ENCODE peak calls at places on chromosomes 2 and 18, in nine cellular contexts. One of them, this sample, is unnamed.

GRCh38 chr2:168449419-168449818 is 6.7 kb upstream of the CERS6 start:
- DNase-seq in astrocyte of the spinal cord: peak
- DNase-seq in nephron progenitor cell: no peak
- DNase-seq in PC-9: no peak
- DNase-seq in cardiac muscle cell: no peak
- DNase-seq in CD8-positive, alpha-beta T cell: no peak
- DNase-seq in endothelial cell: no peak
- DNase-seq in GM13976: no peak
- DNase-seq in psoas muscle: no peak
- DNase-seq in this sample: no peak

GRCh38 chr2:134668821-134669220 is 50.0 kb downstream of the TMEM163 start:
- DNase-seq in PC-9: no peak
- DNase-seq in nephron progenitor cell: no peak
- DNase-seq in GM13976: peak
- DNase-seq in endothelial cell: no peak
- DNase-seq in CD8-positive, alpha-beta T cell: peak
- DNase-seq in psoas muscle: no peak
- DNase-seq in cardiac muscle cell: no peak
- DNase-seq in astrocyte of the spinal cord: peak
- DNase-seq in this sample: peak

GRCh38 chr2:171434671-171434980 is 600 bp downstream of the DCAF17 start:
- DNase-seq in psoas muscle: no peak
- DNase-seq in PC-9: no peak
- DNase-seq in CD8-positive, alpha-beta T cell: no peak
- DNase-seq in cardiac muscle cell: no peak
- DNase-seq in GM13976: no peak
- DNase-seq in nephron progenitor cell: no peak
- DNase-seq in endothelial cell: no peak
- DNase-seq in astrocyte of the spinal cord: no peak
- DNase-seq in this sample: no peak

GRCh38 chr2:172740871-172741270 is 5.2 kb downstream of the RAPGEF4 start:
- DNase-seq in CD8-positive, alpha-beta T cell: no peak
- DNase-seq in GM13976: no peak
- DNase-seq in cardiac muscle cell: no peak
- DNase-seq in PC-9: no peak
- DNase-seq in astrocyte of the spinal cord: no peak
- DNase-seq in psoas muscle: no peak
- DNase-seq in nephron progenitor cell: no peak
- DNase-seq in endothelial cell: no peak
- DNase-seq in this sample: no peak

GRCh38 chr2:120238728-120239487 is 13.7 kb upstream of the RALB start:
- DNase-seq in nephron progenitor cell: no peak
- DNase-seq in PC-9: peak
- DNase-seq in CD8-positive, alpha-beta T cell: no peak
- DNase-seq in endothelial cell: no peak
- DNase-seq in GM13976: no peak
- DNase-seq in psoas muscle: peak
- DNase-seq in astrocyte of the spinal cord: peak
- DNase-seq in cardiac muscle cell: no peak
- DNase-seq in this sample: no peak

GRCh38 chr2:44330801-44331200 is 30.5 kb downstream of the PREPL start:
- DNase-seq in endothelial cell: no peak
- DNase-seq in nephron progenitor cell: no peak
- DNase-seq in GM13976: no peak
- DNase-seq in PC-9: no peak
- DNase-seq in astrocyte of the spinal cord: no peak
- DNase-seq in psoas muscle: no peak
- DNase-seq in cardiac muscle cell: no peak
- DNase-seq in CD8-positive, alpha-beta T cell: no peak
- DNase-seq in this sample: no peak

GRCh38 chr2:19461504-19461903 is 103.1 kb upstream of the OSR1 start:
- DNase-seq in astrocyte of the spinal cord: no peak
- DNase-seq in CD8-positive, alpha-beta T cell: no peak
- DNase-seq in PC-9: no peak
- DNase-seq in cardiac muscle cell: no peak
- DNase-seq in nephron progenitor cell: no peak
- DNase-seq in GM13976: no peak
- DNase-seq in endothelial cell: no peak
- DNase-seq in psoas muscle: no peak
- DNase-seq in this sample: no peak

GRCh38 chr2:191917967-191918651 is 71.2 kb upstream of the CAVIN2 start:
- DNase-seq in PC-9: no peak
- DNase-seq in psoas muscle: no peak
- DNase-seq in GM13976: no peak
- DNase-seq in cardiac muscle cell: no peak
- DNase-seq in nephron progenitor cell: no peak
- DNase-seq in CD8-positive, alpha-beta T cell: no peak
- DNase-seq in endothelial cell: no peak
- DNase-seq in astrocyte of the spinal cord: no peak
- DNase-seq in this sample: no peak

GRCh38 chr2:7145707-7146106 is 228.5 kb downstream of the RNF144A start:
- DNase-seq in PC-9: no peak
- DNase-seq in endothelial cell: no peak
- DNase-seq in GM13976: no peak
- DNase-seq in astrocyte of the spinal cord: no peak
- DNase-seq in nephron progenitor cell: no peak
- DNase-seq in CD8-positive, alpha-beta T cell: no peak
- DNase-seq in cardiac muscle cell: no peak
- DNase-seq in psoas muscle: no peak
- DNase-seq in this sample: no peak

GRCh38 chr2:64493788-64494187 is 30.3 kb upstream of the AFTPH start:
- DNase-seq in cardiac muscle cell: no peak
- DNase-seq in astrocyte of the spinal cord: no peak
- DNase-seq in endothelial cell: no peak
- DNase-seq in nephron progenitor cell: no peak
- DNase-seq in psoas muscle: no peak
- DNase-seq in GM13976: no peak
- DNase-seq in PC-9: no peak
- DNase-seq in CD8-positive, alpha-beta T cell: no peak
- DNase-seq in this sample: no peak

GRCh38 chr2:196166876-196167275 is 4.5 kb downstream of the STK17B start:
- DNase-seq in nephron progenitor cell: no peak
- DNase-seq in astrocyte of the spinal cord: peak
- DNase-seq in endothelial cell: no peak
- DNase-seq in cardiac muscle cell: no peak
- DNase-seq in GM13976: no peak
- DNase-seq in PC-9: no peak
- DNase-seq in CD8-positive, alpha-beta T cell: no peak
- DNase-seq in psoas muscle: no peak
- DNase-seq in this sample: no peak

GRCh38 chr18:49668583-49669290 is 106.9 kb downstream of the LIPG start:
- DNase-seq in astrocyte of the spinal cord: peak
- DNase-seq in endothelial cell: no peak
- DNase-seq in PC-9: no peak
- DNase-seq in psoas muscle: no peak
- DNase-seq in CD8-positive, alpha-beta T cell: no peak
- DNase-seq in GM13976: no peak
- DNase-seq in cardiac muscle cell: peak
- DNase-seq in nephron progenitor cell: peak
- DNase-seq in this sample: no peak

GRCh38 chr18:8825273-8825672 is 119.9 kb downstream of the MTCL1 start:
- DNase-seq in cardiac muscle cell: no peak
- DNase-seq in nephron progenitor cell: no peak
- DNase-seq in PC-9: no peak
- DNase-seq in astrocyte of the spinal cord: no peak
- DNase-seq in psoas muscle: no peak
- DNase-seq in endothelial cell: no peak
- DNase-seq in CD8-positive, alpha-beta T cell: no peak
- DNase-seq in GM13976: no peak
- DNase-seq in this sample: no peak

GRCh38 chr18:76479351-76480238 is 15.4 kb downstream of the ZNF516 start:
- DNase-seq in PC-9: no peak
- DNase-seq in astrocyte of the spinal cord: no peak
- DNase-seq in CD8-positive, alpha-beta T cell: no peak
- DNase-seq in GM13976: no peak
- DNase-seq in cardiac muscle cell: no peak
- DNase-seq in psoas muscle: no peak
- DNase-seq in nephron progenitor cell: no peak
- DNase-seq in endothelial cell: no peak
- DNase-seq in this sample: no peak

GRCh38 chr18:78719821-78720220 is 259.8 kb upstream of the SALL3 start:
- DNase-seq in PC-9: no peak
- DNase-seq in nephron progenitor cell: no peak
- DNase-seq in GM13976: no peak
- DNase-seq in cardiac muscle cell: no peak
- DNase-seq in astrocyte of the spinal cord: no peak
- DNase-seq in psoas muscle: no peak
- DNase-seq in endothelial cell: no peak
- DNase-seq in CD8-positive, alpha-beta T cell: no peak
- DNase-seq in this sample: no peak

GRCh38 chr2:174667461-174667860 is 69.9 kb upstream of the WIPF1 start:
- DNase-seq in GM13976: no peak
- DNase-seq in cardiac muscle cell: no peak
- DNase-seq in nephron progenitor cell: no peak
- DNase-seq in endothelial cell: no peak
- DNase-seq in psoas muscle: no peak
- DNase-seq in CD8-positive, alpha-beta T cell: no peak
- DNase-seq in astrocyte of the spinal cord: no peak
- DNase-seq in PC-9: no peak
- DNase-seq in this sample: no peak

GRCh38 chr18:50410008-50410407 is 35.2 kb downstream of the SKA1 start:
- DNase-seq in GM13976: no peak
- DNase-seq in CD8-positive, alpha-beta T cell: no peak
- DNase-seq in psoas muscle: no peak
- DNase-seq in PC-9: no peak
- DNase-seq in nephron progenitor cell: peak
- DNase-seq in astrocyte of the spinal cord: no peak
- DNase-seq in cardiac muscle cell: no peak
- DNase-seq in endothelial cell: no peak
- DNase-seq in this sample: no peak

GRCh38 chr2:177989029-177989885 is 83.3 kb downstream of the PDE11A start:
- DNase-seq in CD8-positive, alpha-beta T cell: no peak
- DNase-seq in PC-9: no peak
- DNase-seq in nephron progenitor cell: no peak
- DNase-seq in psoas muscle: no peak
- DNase-seq in astrocyte of the spinal cord: peak
- DNase-seq in GM13976: no peak
- DNase-seq in cardiac muscle cell: no peak
- DNase-seq in endothelial cell: no peak
- DNase-seq in this sample: no peak

GRCh38 chr2:192887296-192887695 is 692.6 kb upstream of the TMEFF2 start:
- DNase-seq in nephron progenitor cell: no peak
- DNase-seq in cardiac muscle cell: no peak
- DNase-seq in endothelial cell: no peak
- DNase-seq in psoas muscle: no peak
- DNase-seq in CD8-positive, alpha-beta T cell: no peak
- DNase-seq in GM13976: no peak
- DNase-seq in astrocyte of the spinal cord: no peak
- DNase-seq in PC-9: no peak
- DNase-seq in this sample: no peak

GRCh38 chr2:68328901-68329300 is 9.2 kb upstream of the CNRIP1 start:
- DNase-seq in PC-9: no peak
- DNase-seq in astrocyte of the spinal cord: no peak
- DNase-seq in GM13976: no peak
- DNase-seq in nephron progenitor cell: no peak
- DNase-seq in endothelial cell: no peak
- DNase-seq in psoas muscle: no peak
- DNase-seq in cardiac muscle cell: no peak
- DNase-seq in CD8-positive, alpha-beta T cell: no peak
- DNase-seq in this sample: no peak

GRCh38 chr2:86087936-86088850 is 17.5 kb downstream of the POLR1A start:
- DNase-seq in astrocyte of the spinal cord: no peak
- DNase-seq in CD8-positive, alpha-beta T cell: no peak
- DNase-seq in PC-9: no peak
- DNase-seq in psoas muscle: no peak
- DNase-seq in cardiac muscle cell: no peak
- DNase-seq in nephron progenitor cell: no peak
- DNase-seq in endothelial cell: no peak
- DNase-seq in GM13976: no peak
- DNase-seq in this sample: no peak
- TF ChIP-seq CTCF in astrocyte of the spinal cord: peak
- TF ChIP-seq CTCF in CD8-positive, alpha-beta T cell: peak
- TF ChIP-seq CTCF in PC-9: peak
- TF ChIP-seq CTCF in psoas muscle: peak
- TF ChIP-seq CTCF in cardiac muscle cell: peak
- TF ChIP-seq CTCF in nephron progenitor cell: peak
- TF ChIP-seq CTCF in endothelial cell: peak
- TF ChIP-seq CTCF in GM13976: peak
- TF ChIP-seq CTCF in this sample: no peak

DNA sequence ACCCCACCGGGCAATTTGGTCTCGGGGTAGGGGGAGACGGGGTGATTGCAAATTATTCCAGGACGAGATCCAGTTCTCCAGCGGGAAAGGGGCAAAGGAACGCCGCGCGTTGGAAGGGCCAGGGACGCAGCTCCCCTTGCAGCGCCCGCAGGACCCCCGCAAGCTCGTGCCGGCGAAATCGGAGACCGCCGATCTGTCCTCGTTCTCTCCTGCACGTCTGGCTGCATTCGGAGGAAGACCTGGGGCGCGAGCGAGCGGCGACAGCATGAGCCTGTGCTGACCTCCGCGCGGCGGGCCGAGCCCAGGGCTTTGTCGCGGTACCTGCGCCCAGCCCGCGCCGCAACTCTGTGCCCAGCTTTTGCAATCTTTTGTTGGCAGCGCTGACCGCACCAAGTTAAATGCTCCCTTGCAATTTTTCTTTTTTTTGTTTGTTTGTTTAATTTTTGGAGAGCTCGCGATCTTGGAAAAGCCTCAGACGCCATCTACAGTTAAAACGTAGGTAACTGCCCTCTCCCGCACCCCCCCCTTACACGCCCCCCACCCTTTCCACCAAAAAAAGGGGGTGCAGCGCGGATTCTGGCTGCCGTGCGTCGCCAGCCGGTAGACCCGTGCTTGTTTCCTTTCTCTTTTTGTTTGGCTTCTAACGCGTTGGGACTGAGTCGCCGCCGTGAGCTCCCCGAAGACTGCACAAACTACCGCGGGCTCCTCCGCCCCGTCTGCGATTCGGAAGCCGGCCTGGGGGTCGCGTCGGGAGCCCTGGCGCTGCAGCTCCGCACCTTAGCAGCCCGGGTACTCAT is 653 bp downstream of the TRIB2 start:
- DNase-seq in cardiac muscle cell: peak
- DNase-seq in nephron progenitor cell: peak
- DNase-seq in psoas muscle: peak
- DNase-seq in GM13976: peak
- DNase-seq in CD8-positive, alpha-beta T cell: peak
- DNase-seq in PC-9: peak
- DNase-seq in endothelial cell: peak
- DNase-seq in astrocyte of the spinal cord: peak
- DNase-seq in this sample: peak
- TF ChIP-seq CTCF in cardiac muscle cell: peak
- TF ChIP-seq CTCF in nephron progenitor cell: peak
- TF ChIP-seq CTCF in psoas muscle: peak
- TF ChIP-seq CTCF in GM13976: no peak
- TF ChIP-seq CTCF in CD8-positive, alpha-beta T cell: peak
- TF ChIP-seq CTCF in PC-9: peak
- TF ChIP-seq CTCF in endothelial cell: no peak
- TF ChIP-seq CTCF in astrocyte of the spinal cord: peak
- TF ChIP-seq CTCF in this sample: peak

GRCh38 chr18:11548940-11549551 is 60.4 kb upstream of the SLC35G4 start:
- DNase-seq in endothelial cell: no peak
- DNase-seq in psoas muscle: no peak
- DNase-seq in PC-9: no peak
- DNase-seq in nephron progenitor cell: no peak
- DNase-seq in cardiac muscle cell: no peak
- DNase-seq in astrocyte of the spinal cord: no peak
- DNase-seq in GM13976: no peak
- DNase-seq in CD8-positive, alpha-beta T cell: no peak
- DNase-seq in this sample: no peak
- TF ChIP-seq CTCF in endothelial cell: peak
- TF ChIP-seq CTCF in psoas muscle: no peak
- TF ChIP-seq CTCF in PC-9: no peak
- TF ChIP-seq CTCF in nephron progenitor cell: no peak
- TF ChIP-seq CTCF in cardiac muscle cell: no peak
- TF ChIP-seq CTCF in astrocyte of the spinal cord: no peak
- TF ChIP-seq CTCF in GM13976: no peak
- TF ChIP-seq CTCF in CD8-positive, alpha-beta T cell: no peak
- TF ChIP-seq CTCF in this sample: no peak

GRCh38 chr2:231924889-231925275 is 1.3 kb downstream of the NPPC start:
- DNase-seq in nephron progenitor cell: no peak
- DNase-seq in psoas muscle: no peak
- DNase-seq in CD8-positive, alpha-beta T cell: no peak
- DNase-seq in endothelial cell: no peak
- DNase-seq in cardiac muscle cell: no peak
- DNase-seq in PC-9: no peak
- DNase-seq in astrocyte of the spinal cord: no peak
- DNase-seq in GM13976: no peak
- DNase-seq in this sample: no peak
- TF ChIP-seq CTCF in nephron progenitor cell: no peak
- TF ChIP-seq CTCF in psoas muscle: no peak
- TF ChIP-seq CTCF in CD8-positive, alpha-beta T cell: no peak
- TF ChIP-seq CTCF in endothelial cell: no peak
- TF ChIP-seq CTCF in cardiac muscle cell: no peak
- TF ChIP-seq CTCF in PC-9: no peak
- TF ChIP-seq CTCF in astrocyte of the spinal cord: no peak
- TF ChIP-seq CTCF in GM13976: no peak
- TF ChIP-seq CTCF in this sample: no peak

This sample was measured in natural killer cell.